ENCODE peak calls at places on chromosomes 7 and 10, in four cellular contexts. B, F, C and L are unnamed samples.

GRCh38 chr10:130775311-130775710 is 536.2 kb downstream of the TCERG1L start:
- DNase-seq in B (no peak), F (no peak), C (no peak), L (no peak)

GRCh38 chr7:32479574-32480200 is 10.5 kb downstream of the LSM5 start:
- DNase-seq in B (peak; percentile 52), F (peak; percentile 49), C (peak; percentile 59), L (peak; percentile 52)

GRCh38 chr10:132503581-132504421 is 33.8 kb upstream of the INPP5A start:
- DNase-seq in B (no peak), F (no peak), C (no peak), L (no peak)

GRCh38 chr10:70649526-70649925 is 22.8 kb upstream of the ADAMTS14 start:
- DNase-seq in B (no peak), F (no peak), C (no peak), L (no peak)

GRCh38 chr7:70589010-70589409 is 542.9 kb upstream of the GALNT17 start:
- DNase-seq in B (no peak), F (no peak), C (no peak), L (no peak)

GRCh38 chr7:69654381-69654780 is 56.1 kb downstream of the AUTS2 start:
- DNase-seq in B (no peak), F (no peak), C (no peak), L (no peak)

GRCh38 chr7:22419488-22419887 is 62.5 kb upstream of the RAPGEF5 start:
- DNase-seq in B (no peak), F (no peak), C (no peak), L (no peak)

GRCh38 chr10:123997486-123998196 is 95.8 kb downstream of the CHST15 start:
- DNase-seq in B (peak; percentile 47), F (no peak), C (peak; percentile 67), L (peak; percentile 36)

GRCh38 chr10:61548371-61548770 is 95.2 kb upstream of the TMEM26 start:
- DNase-seq in B (no peak), F (no peak), C (no peak), L (no peak)

GRCh38 chr7:74476546-74477095 is 22.9 kb downstream of the GTF2IRD1 start:
- DNase-seq in B (no peak), F (no peak), C (no peak), L (no peak)

GRCh38 chr7:114062810-114063209 is 144.0 kb upstream of the PPP1R3A start:
- DNase-seq in B (no peak), F (no peak), C (no peak), L (no peak)

GRCh38 chr7:120862987-120863386 is 5.0 kb upstream of the TSPAN12 start:
- DNase-seq in B (no peak), F (no peak), C (no peak), L (no peak)

GRCh38 chr10:78458983-78459638 is 425.4 kb downstream of the RPS24 start:
- DNase-seq in B (peak; percentile 38), F (no peak), C (no peak), L (no peak)

GRCh38 chr7:133783276-133783675 is 343.9 kb upstream of the LRGUK start:
- DNase-seq in B (no peak), F (no peak), C (no peak), L (no peak)

GRCh38 chr7:44150966-44151678 is 10.0 kb upstream of the MYL7 start:
- DNase-seq in B (no peak), F (no peak), C (no peak), L (peak; percentile 23)

GRCh38 chr7:68619476-68619875 is 978.8 kb upstream of the AUTS2 start:
- DNase-seq in B (no peak), F (no peak), C (no peak), L (no peak)

GRCh38 chr7:47443049-47443448 is 138.9 kb downstream of the TNS3 start:
- DNase-seq in B (no peak), F (no peak), C (no peak), L (no peak)

GRCh38 chr10:32446701-32447406 is 914 bp downstream of the CCDC7 start:
- DNase-seq in B (no peak), F (peak; percentile 7), C (peak; percentile 10), L (no peak)

GRCh38 chr10:96395931-96396877 is 37.4 kb upstream of the OPALIN start:
- DNase-seq in B (peak; percentile 47), F (peak; percentile 82), C (peak; percentile 81), L (peak; percentile 87)

GRCh38 chr10:48751730-48752129 is 67.1 kb downstream of the WDFY4 start:
- DNase-seq in B (no peak), F (no peak), C (no peak), L (no peak)

GRCh38 chr10:48750991-48751390 is 66.3 kb downstream of the WDFY4 start:
- DNase-seq in B (no peak), F (no peak), C (no peak), L (no peak)

GRCh38 chr10:48748573-48748972 is 63.9 kb downstream of the WDFY4 start:
- DNase-seq in B (no peak), F (no peak), C (peak; percentile 26), L (no peak)

GRCh38 chr10:48750019-48750418 is 65.3 kb downstream of the WDFY4 start:
- DNase-seq in B (no peak), F (no peak), C (no peak), L (no peak)

GRCh38 chr10:48749254-48749787 is 64.6 kb downstream of the WDFY4 start:
- DNase-seq in B (no peak), F (no peak), C (no peak), L (no peak)
- TF ChIP-seq CTCF in B (no peak), F (no peak), C (no peak), L (no peak)

GRCh38 chr7:81573128-81573527 is 196.7 kb downstream of the HGF start:
- DNase-seq in B (no peak), F (no peak), C (no peak), L (no peak)
- TF ChIP-seq CTCF in B (no peak), F (no peak), C (no peak), L (no peak)

GRCh38 chr10:103603382-103603781 is 109.9 kb downstream of the NEURL1 start:
- DNase-seq in B (no peak), F (no peak), C (no peak), L (no peak)

GRCh38 chr10:103609231-103610082 is 116.0 kb downstream of the NEURL1 start:
- DNase-seq in B (no peak), F (no peak), C (no peak), L (no peak)

GRCh38 chr10:103602028-103602851 is 108.7 kb downstream of the NEURL1 start:
- DNase-seq in B (no peak), F (no peak), C (no peak), L (no peak)

GRCh38 chr10:103602852-103603155 is 109.3 kb downstream of the NEURL1 start:
- DNase-seq in B (no peak), F (no peak), C (no peak), L (no peak)

DNA sequence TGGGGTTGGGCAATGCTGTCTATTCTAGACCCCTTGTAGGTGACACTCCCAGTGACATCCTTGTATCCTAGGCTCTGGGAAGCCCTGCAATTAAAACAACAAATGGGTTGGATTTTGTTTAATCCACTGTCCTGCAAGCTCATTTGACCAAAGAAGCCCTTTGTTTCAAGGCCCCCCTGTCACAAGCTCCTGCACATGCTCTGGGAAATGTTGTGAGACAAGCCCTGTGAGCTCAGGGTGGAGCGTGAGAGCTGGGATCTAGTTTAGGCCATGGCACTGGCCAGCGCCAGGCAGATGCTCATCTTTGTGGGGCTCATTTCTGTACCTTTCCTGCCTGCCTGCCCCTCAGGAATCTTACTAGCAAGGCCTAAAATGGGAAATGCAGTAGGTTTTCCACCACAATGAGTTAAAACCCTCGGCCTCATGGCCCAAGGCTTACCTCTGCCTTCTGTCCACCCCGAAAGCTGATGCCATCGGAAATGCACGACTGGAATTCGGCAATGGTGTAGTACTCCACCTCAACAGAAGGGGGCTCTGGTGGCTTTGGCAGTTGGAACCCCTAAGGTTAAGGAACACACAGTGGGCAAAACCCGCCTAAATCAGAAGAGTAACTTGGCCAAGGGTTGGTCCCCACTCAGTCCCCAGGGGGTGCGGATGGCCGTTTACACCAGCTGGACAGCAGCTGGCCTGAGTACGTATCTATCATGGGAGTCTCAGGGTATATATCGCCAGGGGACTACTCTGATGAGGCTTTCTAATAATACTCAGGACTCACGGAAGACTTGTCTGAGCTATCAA is 112.1 kb downstream of the NEURL1 start:
- DNase-seq in B (peak; percentile 28), F (peak; percentile 81), C (peak; percentile 41), L (peak; percentile 72)
- TF ChIP-seq CTCF in B (peak; percentile 56), F (peak; percentile 51), C (peak; percentile 69), L (peak; percentile 41)

GRCh38 chr10:59578013-59578412 is 131.6 kb downstream of the SLC16A9 start:
- DNase-seq in B (no peak), F (peak; percentile 8), C (no peak), L (no peak)

GRCh38 chr10:59578741-59579140 is 130.9 kb downstream of the SLC16A9 start:
- DNase-seq in B (no peak), F (no peak), C (no peak), L (no peak)

GRCh38 chr10:59582058-59582457 is 127.6 kb downstream of the SLC16A9 start:
- DNase-seq in B (no peak), F (no peak), C (no peak), L (no peak)

GRCh38 chr10:59582779-59583178 is 126.9 kb downstream of the SLC16A9 start:
- DNase-seq in B (no peak), F (no peak), C (no peak), L (no peak)

DNA sequence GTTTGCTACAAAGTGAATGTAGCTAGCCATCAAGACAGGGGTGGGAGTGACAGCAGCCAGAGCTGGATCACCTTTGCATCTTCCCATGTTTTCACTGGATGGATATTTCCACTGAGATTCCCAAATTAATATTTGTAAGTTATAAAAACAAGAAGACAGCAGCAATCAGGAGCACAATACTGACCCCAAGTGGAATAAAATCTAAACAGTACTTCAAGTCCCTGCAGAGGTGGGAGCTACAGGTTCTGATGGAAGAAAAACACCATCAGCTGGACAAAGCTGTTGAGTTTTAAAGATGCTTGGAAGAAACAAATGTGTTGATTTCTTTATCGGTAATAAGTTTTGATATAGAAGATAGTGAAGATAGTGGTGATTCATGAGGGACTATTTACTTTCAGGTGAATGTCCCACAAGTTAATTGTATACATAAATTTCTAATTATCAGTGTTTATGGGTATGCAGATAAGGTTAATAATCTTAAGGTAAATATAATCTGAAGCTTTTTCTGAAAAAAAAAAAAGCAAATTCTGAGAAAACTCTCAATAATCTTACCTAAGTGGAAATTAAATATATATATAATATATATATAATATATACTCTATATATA is 129.3 kb downstream of the SLC16A9 start:
- DNase-seq in B (peak; percentile 8), F (no peak), C (peak; percentile 15), L (no peak)
- TF ChIP-seq CTCF in B (peak; percentile 39), F (no peak), C (peak; percentile 19), L (no peak)

DNA sequence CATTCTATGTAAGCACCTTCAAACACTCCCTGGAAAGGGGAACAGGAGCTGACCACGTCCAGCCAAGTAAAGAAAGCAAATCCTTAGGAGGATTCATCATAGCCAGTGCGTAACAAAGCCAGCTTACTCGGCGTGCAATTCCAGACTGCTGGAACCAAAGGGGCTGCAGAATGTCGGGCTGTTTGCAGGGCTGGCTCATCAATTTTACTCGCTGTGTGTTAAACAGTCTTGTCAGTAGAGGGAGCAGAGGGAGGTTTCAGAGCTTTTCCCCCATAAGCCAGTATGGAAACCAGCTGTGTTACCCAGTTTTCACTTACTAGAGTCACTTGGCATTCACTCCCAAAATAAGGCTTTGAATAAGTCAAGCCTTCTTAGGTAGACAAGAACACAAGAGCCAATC is 127.1 kb downstream of the KMT2E start:
- DNase-seq in B (no peak), F (peak; percentile 25), C (peak; percentile 25), L (peak; percentile 34)
- TF ChIP-seq CTCF in B (no peak), F (peak; percentile 11), C (no peak), L (no peak)